ENCODE peak calls at places on chromosomes 4 and X, in nine cellular contexts. G, S, I, C, Q, X, O, T and R are unnamed samples.

GRCh38 chr4:15150636-15151432 is 148.6 kb downstream of the CPEB2 start:
- DNase-seq in G (no peak), S (no peak), I (no peak), C (no peak), Q (no peak), X (no peak), O (no peak), T (no peak), R (peak; percentile 14)

GRCh38 chr4:85477538-85477937 is 2.6 kb downstream of the ARHGAP24 start:
- DNase-seq in G (no peak), S (no peak), I (no peak), C (no peak), Q (no peak), X (no peak), O (no peak), T (no peak), R (no peak)

GRCh38 chr4:86036729-86037128 is 323.1 kb downstream of the MAPK10 start:
- DNase-seq in G (no peak), S (no peak), I (peak; percentile 63), C (no peak), Q (no peak), X (no peak), O (peak; percentile 51), T (no peak), R (no peak)

GRCh38 chr4:73021634-73022033 is 47.9 kb downstream of the COX18 start:
- DNase-seq in G (no peak), S (no peak), I (peak; percentile 42), C (no peak), Q (no peak), X (peak; percentile 80), O (peak; percentile 23), T (no peak), R (peak; percentile 12)

GRCh38 chr4:109729155-109729562 is 711 bp downstream of the PLA2G12A start:
- DNase-seq in G (no peak), S (peak; percentile 47), I (peak; percentile 35), C (no peak), Q (no peak), X (peak; percentile 27), O (peak; percentile 34), T (no peak), R (no peak)

GRCh38 chr4:183580849-183581248 is 76.0 kb downstream of the ING2 start:
- DNase-seq in G (no peak), S (no peak), I (no peak), C (no peak), Q (no peak), X (no peak), O (no peak), T (no peak), R (no peak)

GRCh38 chrX:73913580-73913979 is 350.6 kb downstream of the CHIC1 start:
- DNase-seq in G (no peak), S (no peak), I (no peak), C (no peak), Q (no peak), X (no peak), O (peak; percentile 53), T (no peak), R (no peak)

GRCh38 chr4:165635261-165635838 is 237.7 kb upstream of the TLL1 start:
- DNase-seq in G (no peak), S (no peak), I (no peak), C (no peak), Q (no peak), X (no peak), O (no peak), T (no peak), R (no peak)

GRCh38 chr4:105946771-105947170 is 51.5 kb downstream of the NPNT start:
- DNase-seq in G (no peak), S (no peak), I (no peak), C (no peak), Q (no peak), X (no peak), O (no peak), T (no peak), R (no peak)

GRCh38 chr4:89661490-89661889 is 175.5 kb downstream of the SNCA start:
- DNase-seq in G (no peak), S (no peak), I (no peak), C (no peak), Q (no peak), X (peak; percentile 71), O (peak; percentile 46), T (no peak), R (no peak)

GRCh38 chr4:1628892-1629703 is 55.0 kb downstream of the FAM53A start:
- DNase-seq in G (peak; percentile 40), S (peak; percentile 37), I (no peak), C (peak; percentile 61), Q (peak; percentile 63), X (peak; percentile 79), O (peak; percentile 15), T (peak; percentile 93), R (peak; percentile 51)

GRCh38 chrX:72054776-72055495 is 76.8 kb downstream of the RTL5 start:
- DNase-seq in G (no peak), S (no peak), I (no peak), C (no peak), Q (no peak), X (peak; percentile 78), O (no peak), T (peak; percentile 57), R (no peak)

GRCh38 chrX:15310117-15310516 is 5.3 kb downstream of the ASB11 start:
- DNase-seq in G (no peak), S (peak; percentile 51), I (peak; percentile 62), C (no peak), Q (peak; percentile 47), X (no peak), O (peak; percentile 50), T (no peak), R (peak; percentile 41)

DNA sequence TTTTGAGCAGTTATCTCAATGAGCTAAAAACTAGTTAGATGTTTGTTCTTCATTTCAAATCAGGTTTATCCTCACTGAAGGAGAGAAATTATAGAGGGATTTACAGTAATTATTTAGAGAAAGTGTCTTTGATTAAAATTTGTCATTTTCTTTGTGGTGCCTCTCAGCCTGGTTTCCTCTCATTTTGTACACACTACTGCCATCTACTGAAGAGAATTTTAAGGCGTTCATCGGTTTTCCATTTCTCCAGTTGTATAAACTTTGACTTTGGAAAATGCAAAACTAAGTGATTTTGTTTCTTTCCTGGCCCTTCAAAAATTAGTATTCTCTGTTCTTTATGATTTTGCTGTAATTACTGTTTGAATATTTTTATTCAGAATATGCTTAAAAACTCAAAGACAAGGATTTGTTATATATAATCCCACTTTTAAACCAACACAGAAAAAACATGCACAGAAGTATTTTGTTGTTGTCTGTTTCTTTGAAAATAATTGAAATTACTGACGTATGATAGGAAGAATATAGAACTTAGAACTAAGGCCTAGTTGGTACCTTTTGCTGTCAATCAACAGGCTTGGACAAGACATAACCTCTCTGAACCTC is 34.4 kb upstream of the ANXA3 start:
- DNase-seq in G (no peak), S (no peak), I (no peak), C (no peak), Q (no peak), X (peak; percentile 65), O (peak; percentile 62), T (no peak), R (no peak)
- TF ChIP-seq CTCF in G (peak; percentile 31), S (peak; percentile 61), I (peak; percentile 69), C (peak; percentile 63), Q (peak; percentile 71), X (peak; percentile 73), O (peak; percentile 61), T (peak; percentile 85), R (peak; percentile 70)

GRCh38 chr4:153083447-153083921 is 120.8 kb upstream of the TRIM2 start:
- DNase-seq in G (peak; percentile 40), S (peak; percentile 57), I (peak; percentile 66), C (no peak), Q (no peak), X (peak; percentile 94), O (peak; percentile 84), T (peak; percentile 91), R (peak; percentile 62)

GRCh38 chr4:153084249-153084648 is 120.0 kb upstream of the TRIM2 start:
- DNase-seq in G (no peak), S (no peak), I (no peak), C (no peak), Q (no peak), X (no peak), O (no peak), T (no peak), R (no peak)

GRCh38 chr4:153081693-153082092 is 122.5 kb upstream of the TRIM2 start:
- DNase-seq in G (no peak), S (no peak), I (no peak), C (no peak), Q (no peak), X (no peak), O (no peak), T (no peak), R (no peak)

GRCh38 chr4:153081181-153081580 is 123.1 kb upstream of the TRIM2 start:
- DNase-seq in G (no peak), S (no peak), I (no peak), C (no peak), Q (no peak), X (no peak), O (no peak), T (no peak), R (no peak)

GRCh38 chr4:153082322-153083301 is 121.6 kb upstream of the TRIM2 start:
- DNase-seq in G (no peak), S (no peak), I (peak; percentile 56), C (no peak), Q (no peak), X (no peak), O (no peak), T (no peak), R (no peak)
- H3K4me1 ChIP-seq in G (no peaks in the 10 kb centered on the region), S (no peaks in the 10 kb centered on the region), I (peaks cover 18% of the 10 kb centered on the region), C (no peaks in the 10 kb centered on the region), Q (peaks cover 5% of the 10 kb centered on the region), X (peaks cover 36% of the 10 kb centered on the region), O (no peaks in the 10 kb centered on the region), T (no peaks in the 10 kb centered on the region), R (peaks cover 5% of the 10 kb centered on the region)

GRCh38 chr4:179125870-179126269 is 1683.6 kb upstream of the AGA start:
- DNase-seq in G (no peak), S (no peak), I (no peak), C (no peak), Q (no peak), X (peak; percentile 4), O (no peak), T (no peak), R (no peak)
- TF ChIP-seq CTCF in G (no peak), S (no peak), I (no peak), C (no peak), Q (no peak), X (no peak), O (no peak), T (no peak), R (no peak)

GRCh38 chrX:5959286-5959685 is 269.4 kb downstream of the NLGN4X start:
- DNase-seq in G (no peak), S (no peak), I (no peak), C (no peak), Q (no peak), X (no peak), O (no peak), T (no peak), R (no peak)

GRCh38 chrX:5958523-5958922 is 270.1 kb downstream of the NLGN4X start:
- DNase-seq in G (no peak), S (no peak), I (no peak), C (no peak), Q (no peak), X (no peak), O (no peak), T (no peak), R (no peak)

GRCh38 chrX:5957506-5957905 is 271.2 kb downstream of the NLGN4X start:
- DNase-seq in G (no peak), S (no peak), I (no peak), C (no peak), Q (no peak), X (no peak), O (no peak), T (no peak), R (no peak)
- H3K4me1 ChIP-seq in G (no peaks in the 10 kb centered on the region), S (no peaks in the 10 kb centered on the region), I (no peaks in the 10 kb centered on the region), C (no peaks in the 10 kb centered on the region), Q (no peaks in the 10 kb centered on the region), X (peaks cover 4% of the 10 kb centered on the region), O (no peaks in the 10 kb centered on the region), T (no peaks in the 10 kb centered on the region), R (no peaks in the 10 kb centered on the region)

GRCh38 chr4:101993002-101993840 is 202.7 kb downstream of the BANK1 start:
- DNase-seq in G (no peak), S (no peak), I (no peak), C (no peak), Q (no peak), X (no peak), O (peak; percentile 20), T (no peak), R (no peak)
- TF ChIP-seq CTCF in G (no peak), S (no peak), I (no peak), C (no peak), Q (no peak), X (no peak), O (no peak), T (no peak), R (no peak)